ENCODE peak calls at places on chromosomes 3 and 15, in four cellular contexts. L is PC-3, T is neuronal stem cell, C is GM23248. S is an unnamed sample.

GRCh38 chr3:12187448-12188327 is 29.0 kb upstream of the TIMP4 start:
- DNase-seq in L (peak; percentile 67), T (no peak), C (peak; percentile 77), S (peak; percentile 57)

GRCh38 chr3:114743746-114744145 is 403.3 kb downstream of the ZBTB20 start:
- DNase-seq in L (no peak), T (no peak), C (no peak), S (no peak)

GRCh38 chr3:127407026-127407939 is 119.4 kb upstream of the PRR20G start:
- DNase-seq in L (no peak), T (no peak), C (no peak), S (peak; percentile 33)

GRCh38 chr3:66418432-66419052 is 82.3 kb downstream of the LRIG1 start:
- DNase-seq in L (no peak), T (no peak), C (no peak), S (no peak)

GRCh38 chr15:26838742-26839460 is 28.0 kb upstream of the GABRA5 start:
- DNase-seq in L (peak; percentile 25), T (peak; percentile 21), C (peak; percentile 4), S (peak; percentile 91)

GRCh38 chr3:194573680-194574437 is 59.4 kb downstream of the TMEM44 start:
- DNase-seq in L (peak; percentile 49), T (no peak), C (peak; percentile 52), S (peak; percentile 86)

GRCh38 chr3:49727924-49728361 is 4.2 kb upstream of the GMPPB start:
- DNase-seq in L (no peak), T (no peak), C (no peak), S (no peak)

GRCh38 chr15:99014803-99015676 is 7.4 kb upstream of the PGPEP1L start:
- DNase-seq in L (peak; percentile 79), T (peak; percentile 78), C (peak; percentile 72), S (peak; percentile 94)

GRCh38 chr3:122627301-122627700 is 49.9 kb downstream of the PARP15 start:
- DNase-seq in L (no peak), T (no peak), C (no peak), S (no peak)

GRCh38 chr3:142886938-142887337 is 1.9 kb downstream of the PCOLCE2 start:
- DNase-seq in L (peak; percentile 78), T (no peak), C (peak; percentile 85), S (no peak)

GRCh38 chr3:142888484-142889262 is at the start of gene PCOLCE2:
- DNase-seq in L (peak; percentile 37), T (peak; percentile 49), C (peak; percentile 71), S (peak; percentile 89)

GRCh38 chr3:142889263-142890014 is 556 bp upstream of the PCOLCE2 start:
- DNase-seq in L (no peak), T (no peak), C (no peak), S (no peak)

GRCh38 chr3:142886021-142886420 is 2.9 kb downstream of the PCOLCE2 start:
- DNase-seq in L (no peak), T (no peak), C (no peak), S (no peak)

GRCh38 chr3:142888099-142888483 is 792 bp downstream of the PCOLCE2 start:
- DNase-seq in L (peak; percentile 69), T (peak; percentile 51), C (peak; percentile 69), S (no peak)
- H3K9ac ChIP-seq in L (peak overlapping the region; percentile 67), T (peak overlapping the region; percentile 87), C (peak overlapping the region; percentile 64), S (peak overlapping the region; percentile 55)

GRCh38 chr3:52891164-52891563 is 6.2 kb downstream of the STIMATE start:
- DNase-seq in L (no peak), T (no peak), C (no peak), S (no peak)

GRCh38 chr3:52892290-52892624 is 5.1 kb downstream of the STIMATE start:
- DNase-seq in L (no peak), T (no peak), C (peak; percentile 44), S (no peak)

GRCh38 chr3:52893723-52894122 is 3.6 kb downstream of the STIMATE start:
- DNase-seq in L (no peak), T (no peak), C (no peak), S (no peak)

GRCh38 chr3:52891615-52892081 is 5.7 kb downstream of the STIMATE start:
- DNase-seq in L (no peak), T (no peak), C (peak; percentile 84), S (no peak)

DNA sequence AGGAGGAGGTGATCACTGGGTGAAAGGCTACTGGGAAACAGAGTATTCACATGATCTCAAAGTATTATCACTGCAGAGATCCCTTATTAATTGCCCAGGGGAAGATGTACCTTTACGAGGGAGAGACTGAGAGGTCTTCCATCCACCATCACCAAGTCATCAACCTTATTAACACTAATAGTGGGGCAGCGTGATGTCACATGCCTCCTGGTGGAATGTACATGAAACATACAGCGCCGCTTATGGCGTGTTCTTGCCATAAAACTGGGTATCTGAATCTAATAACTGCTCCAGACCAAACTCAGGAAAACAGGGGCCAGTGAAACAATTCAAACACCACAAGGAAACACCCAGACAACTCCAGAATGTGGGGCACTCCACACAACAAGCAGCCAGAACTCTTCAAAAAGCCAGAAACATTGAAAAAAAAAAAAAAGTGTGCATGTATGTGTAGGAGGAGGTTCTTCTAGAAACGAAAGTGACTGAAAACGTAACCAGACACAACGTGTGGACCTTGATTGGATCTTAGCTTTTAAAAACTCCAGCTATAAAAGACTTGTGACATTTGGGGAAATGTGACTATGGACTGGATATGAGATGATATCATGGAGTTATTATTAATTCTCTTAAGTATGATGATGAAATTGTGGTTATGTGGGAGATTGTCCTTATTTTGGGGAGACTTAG is 4.6 kb downstream of the STIMATE start:
- DNase-seq in L (no peak), T (no peak), C (peak; percentile 54), S (no peak)
- H3K4me3 ChIP-seq in L (no peak overlapping the region), T (no peak overlapping the region), C (peak overlapping the region; percentile 62), S (no peak overlapping the region)

DNA sequence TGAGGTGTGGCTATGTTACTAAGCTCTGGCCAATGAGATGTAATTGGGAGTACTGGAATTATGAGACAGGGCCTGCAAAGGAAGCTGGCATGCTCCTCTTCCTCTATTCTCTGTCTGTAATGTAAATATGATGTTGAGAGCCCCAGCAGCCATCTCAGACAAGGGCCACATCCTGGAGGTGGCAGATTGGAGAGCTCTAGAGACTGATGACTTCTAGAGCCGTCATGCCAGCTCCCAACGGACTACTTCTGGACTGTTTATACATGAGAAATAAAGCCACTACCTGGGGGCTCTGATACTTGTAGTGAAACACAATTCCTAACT is 19.7 kb downstream of the PLD1 start:
- DNase-seq in L (no peak), T (no peak), C (no peak), S (no peak)
- H3K27ac ChIP-seq in L (peak overlapping the region; percentile 90), T (no peak overlapping the region), C (no peak overlapping the region), S (no peak overlapping the region)

DNA sequence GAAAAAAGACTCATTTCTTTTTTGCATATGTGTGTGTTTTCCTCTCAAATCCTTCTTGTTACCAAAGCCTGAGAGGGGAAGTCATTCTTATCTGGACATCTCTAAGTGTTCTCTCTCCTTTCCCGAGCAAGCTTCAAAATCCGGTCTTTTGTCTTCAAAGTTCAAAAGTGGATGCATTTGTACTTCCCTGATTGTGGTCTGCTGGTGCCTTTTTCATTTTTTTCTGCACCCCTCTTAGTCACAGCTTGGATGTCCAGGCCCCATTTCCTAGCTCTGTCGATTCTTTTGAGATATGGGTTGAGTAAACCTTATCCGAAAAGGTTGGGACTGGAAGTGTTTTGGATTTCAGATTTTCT is 34.8 kb downstream of the EHD4 start:
- DNase-seq in L (no peak), T (no peak), C (no peak), S (no peak)
- H3K9ac ChIP-seq in L (no peak overlapping the region), T (no peak overlapping the region), C (no peak overlapping the region), S (no peak overlapping the region)

DNA sequence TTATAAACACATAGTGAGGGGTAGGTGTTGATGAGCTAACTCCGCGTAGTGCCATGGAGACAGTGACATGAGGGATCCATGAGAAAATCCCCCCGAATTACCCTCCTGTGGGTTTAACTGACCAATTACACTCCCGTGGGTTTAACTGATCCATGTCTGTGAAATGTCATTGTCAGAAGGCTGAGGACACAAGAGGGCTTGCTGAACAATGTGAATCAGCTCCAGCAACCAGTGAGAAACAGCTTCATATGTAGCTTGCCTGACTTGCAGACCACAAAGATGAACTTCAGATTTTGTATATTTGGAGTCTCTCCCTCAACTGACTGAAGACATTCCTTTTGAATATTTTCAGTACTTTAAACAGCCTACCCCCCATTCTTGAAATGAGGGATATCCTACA is 144.9 kb downstream of the FBN1 start:
- DNase-seq in L (no peak), T (no peak), C (peak; percentile 47), S (no peak)
- H3K4me3 ChIP-seq in L (no peak overlapping the region), T (no peak overlapping the region), C (no peak overlapping the region), S (no peak overlapping the region)

GRCh38 chr15:67110400-67110799 is 45.0 kb downstream of the SMAD3 start:
- DNase-seq in L (no peak), T (no peak), C (no peak), S (no peak)
- H3K27ac ChIP-seq in L (peak overlapping the region; percentile 19), T (no peak overlapping the region), C (peak overlapping the region; percentile 95), S (no peak overlapping the region)

GRCh38 chr15:64247906-64248541 is 85.2 kb upstream of the PPIB start:
- DNase-seq in L (peak; percentile 87), T (peak; percentile 29), C (peak; percentile 93), S (peak; percentile 59)
- H3K9ac ChIP-seq in L (peak overlapping the region; percentile 75), T (no peak overlapping the region), C (peak overlapping the region; percentile 57), S (peak overlapping the region; percentile 60)